ENCODE peak calls at places on chromosomes 13 and 19, in nine cellular contexts. R is ovary, O is IMR-90, D is stomach, A is uterus, N is heart left ventricle, V is gastrocnemius medialis, L is adrenal gland, W is esophagus squamous epithelium. Q is an unnamed sample.

GRCh38 chr13:39505151-39505550 is 97.8 kb downstream of the LHFPL6 start:
- DNase-seq in V (no peak), O (no peak), N (no peak), W (no peak), D (no peak), L (no peak), A (no peak), R (no peak), Q (no peak)

GRCh38 chr19:48608798-48609263 is 2.3 kb downstream of the SPACA4 start:
- DNase-seq in O (no peak), V (no peak), D (no peak), A (no peak), R (no peak), L (peak), N (no peak), W (no peak), Q (no peak)

GRCh38 chr19:8567522-8568172 is 9.6 kb downstream of the MYO1F start:
- DNase-seq in L (peak), O (no peak), D (no peak), W (no peak), R (no peak), A (no peak), V (peak), N (peak), Q (no peak)

GRCh38 chr13:100214886-100215285 is 126.0 kb downstream of the PCCA start:
- DNase-seq in A (no peak), N (no peak), L (no peak), V (no peak), W (no peak), R (no peak), O (peak), D (no peak), Q (no peak)

GRCh38 chr13:96994030-96994848 is at the start of gene OXGR1:
- DNase-seq in D (no peak), W (no peak), A (no peak), R (no peak), L (no peak), O (no peak), N (peak), V (no peak), Q (no peak)

GRCh38 chr13:72763411-72763810 is 18.3 kb downstream of the DIS3 start:
- DNase-seq in V (no peak), W (no peak), N (no peak), L (no peak), R (no peak), O (no peak), D (no peak), A (no peak), Q (no peak)

GRCh38 chr19:1474765-1475351 is 4.2 kb downstream of the C19orf25 start:
- DNase-seq in R (no peak), O (no peak), A (no peak), W (no peak), L (no peak), N (peak), D (no peak), V (no peak), Q (no peak)

GRCh38 chr19:38142176-38143035 is 81.6 kb downstream of the DPF1 start:
- DNase-seq in A (peak), R (peak), N (peak), L (peak), O (peak), D (peak), V (peak), W (no peak), Q (peak)

GRCh38 chr19:17448190-17448967 is at the start of gene TMEM221:
- DNase-seq in O (no peak), V (peak), R (peak), A (peak), L (peak), N (peak), D (peak), W (no peak), Q (peak)

GRCh38 chr19:4811328-4812131 is 20.0 kb downstream of the TICAM1 start:
- DNase-seq in A (peak), R (peak), D (peak), V (peak), L (peak), N (peak), O (peak), W (no peak), Q (peak)

GRCh38 chr19:50476224-50476942 is at the start of the genes EMC10 and GARIN5A:
- DNase-seq in N (peak), D (peak), L (peak), O (peak), W (peak), V (peak), R (peak), A (peak), Q (peak)

GRCh38 chr13:41916173-41916954 is 44.5 kb downstream of the VWA8 start:
- DNase-seq in O (peak), A (no peak), D (no peak), V (no peak), W (no peak), R (no peak), L (no peak), N (no peak), Q (no peak)

GRCh38 chr19:7970716-7971448 is 27.4 kb upstream of the TIMM44 start:
- DNase-seq in A (no peak), D (peak), L (peak), O (peak), R (no peak), N (no peak), V (peak), W (no peak), Q (peak)

GRCh38 chr19:8004723-8005513 is 523 bp downstream of the ELAVL1 start:
- DNase-seq in N (no peak), A (no peak), L (no peak), D (no peak), V (no peak), W (no peak), O (peak), R (no peak), Q (no peak)

GRCh38 chr19:58550362-58551122 is 4.4 kb downstream of the CHMP2A start:
- DNase-seq in N (no peak), D (no peak), O (no peak), W (no peak), L (no peak), R (no peak), A (no peak), V (no peak), Q (no peak)

GRCh38 chr13:27923794-27924528 is 4.2 kb downstream of the PDX1 start:
- DNase-seq in W (no peak), R (no peak), D (no peak), L (no peak), A (no peak), N (no peak), V (no peak), O (no peak), Q (no peak)

GRCh38 chr19:35346193-35347052 is 1.3 kb upstream of the FFAR1 start:
- DNase-seq in N (no peak), W (no peak), V (no peak), D (peak), L (peak), A (no peak), O (no peak), R (peak), Q (peak)

GRCh38 chr19:33231511-33231910 is 5.9 kb upstream of the SLC7A10 start:
- DNase-seq in A (no peak), N (no peak), R (no peak), D (no peak), L (no peak), O (peak), V (no peak), W (no peak), Q (no peak)

GRCh38 chr19:6020972-6021805 is 43.2 kb upstream of the RANBP3 start:
- DNase-seq in V (no peak), D (peak), W (no peak), N (no peak), A (no peak), O (no peak), L (no peak), R (no peak), Q (no peak)
- H3K4me3 ChIP-seq in V (no peak), D (no peak), W (no peak), N (no peak), A (no peak), O (no peak), L (no peak), R (no peak), Q (no peak)

DNA sequence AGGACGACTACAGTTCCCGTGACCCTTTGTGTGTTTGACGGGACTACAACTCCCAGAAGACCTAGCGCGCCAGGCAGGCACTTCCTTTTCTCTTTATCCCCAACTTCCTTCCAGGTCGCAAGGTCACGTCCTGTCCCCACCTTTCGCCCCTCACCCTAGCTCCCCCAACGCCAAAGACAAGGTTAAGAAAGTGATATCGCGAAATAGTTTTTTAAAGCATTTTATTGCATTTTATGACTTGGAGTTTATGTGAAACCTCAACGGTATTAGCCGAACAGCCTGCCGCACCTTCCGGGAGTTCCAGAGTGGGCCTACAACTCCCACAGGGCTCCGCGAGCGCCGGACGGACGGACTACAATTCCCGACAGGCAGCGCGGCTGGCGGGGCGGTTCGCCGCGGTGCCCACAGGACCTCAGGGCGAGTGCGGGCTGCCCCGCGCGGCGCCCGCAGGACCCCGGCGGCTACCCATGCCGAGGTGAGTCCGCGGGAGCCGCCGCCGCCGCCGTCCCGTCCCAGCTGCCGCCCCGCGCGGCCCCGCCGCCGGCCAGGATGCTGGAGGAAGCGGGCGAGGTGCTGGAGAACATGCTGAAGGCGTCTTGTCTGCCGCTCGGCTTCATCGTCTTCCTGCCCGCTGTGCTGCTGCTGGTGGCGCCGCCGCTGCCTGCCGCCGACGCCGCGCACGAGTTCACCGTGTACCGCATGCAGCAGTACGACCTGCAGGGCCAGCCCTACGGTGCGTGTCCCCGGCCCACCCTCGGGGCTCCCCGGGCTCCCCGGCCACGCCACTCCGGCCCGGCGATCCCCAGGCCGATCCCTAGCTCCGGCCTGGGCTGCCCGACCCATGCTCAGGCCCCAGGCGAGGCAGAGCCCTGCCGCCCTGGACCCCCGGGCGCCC is at the start of gene NCLN:
- DNase-seq in V (peak), O (peak), W (peak), D (peak), A (peak), N (peak), R (peak), L (peak), Q (peak)
- TF ChIP-seq POLR2A in V (peak), O (no peak), W (no peak), D (no peak), A (no peak), N (no peak), R (peak), L (peak), Q (no peak)

GRCh38 chr13:46572758-46573384 is 19.9 kb downstream of the LRCH1 start:
- DNase-seq in D (no peak), L (no peak), N (no peak), V (no peak), A (no peak), O (no peak), W (no peak), R (no peak), Q (no peak)

GRCh38 chr13:46570273-46570672 is 17.3 kb downstream of the LRCH1 start:
- DNase-seq in A (no peak), D (no peak), R (no peak), L (no peak), V (no peak), N (no peak), O (no peak), W (no peak), Q (no peak)

GRCh38 chr13:46571189-46571901 is 18.4 kb downstream of the LRCH1 start:
- DNase-seq in O (peak), L (no peak), D (no peak), A (no peak), V (no peak), W (no peak), N (peak), R (no peak), Q (no peak)

GRCh38 chr13:46569471-46569870 is 16.5 kb downstream of the LRCH1 start:
- DNase-seq in O (no peak), W (no peak), R (no peak), A (no peak), D (no peak), V (no peak), N (no peak), L (no peak), Q (no peak)

DNA sequence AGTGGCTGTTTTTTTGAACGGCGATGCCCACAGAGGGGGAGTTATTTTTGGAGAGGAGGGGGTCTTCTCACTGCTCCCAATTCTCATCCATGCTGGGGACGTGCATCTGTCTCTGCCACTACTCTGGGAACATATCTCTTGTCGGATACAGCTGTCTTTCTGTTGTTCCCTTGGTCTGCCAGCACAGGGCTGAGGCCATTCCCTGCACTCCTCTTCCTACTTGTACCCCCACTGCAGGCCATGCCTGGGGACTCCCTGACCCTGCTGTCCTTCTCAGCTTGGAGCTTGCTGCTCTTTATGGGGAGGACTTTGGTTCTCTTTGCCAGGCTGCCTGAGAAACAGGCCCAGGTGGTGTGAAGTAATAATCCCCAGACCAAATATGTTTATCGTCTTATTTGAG is 19.0 kb downstream of the LRCH1 start:
- DNase-seq in W (no peak), N (no peak), O (no peak), D (no peak), A (no peak), L (no peak), R (no peak), V (no peak), Q (no peak)
- H3K27ac ChIP-seq in W (peak), N (peak), O (no peak), D (peak), A (no peak), L (no peak), R (no peak), V (no peak), Q (peak)

DNA sequence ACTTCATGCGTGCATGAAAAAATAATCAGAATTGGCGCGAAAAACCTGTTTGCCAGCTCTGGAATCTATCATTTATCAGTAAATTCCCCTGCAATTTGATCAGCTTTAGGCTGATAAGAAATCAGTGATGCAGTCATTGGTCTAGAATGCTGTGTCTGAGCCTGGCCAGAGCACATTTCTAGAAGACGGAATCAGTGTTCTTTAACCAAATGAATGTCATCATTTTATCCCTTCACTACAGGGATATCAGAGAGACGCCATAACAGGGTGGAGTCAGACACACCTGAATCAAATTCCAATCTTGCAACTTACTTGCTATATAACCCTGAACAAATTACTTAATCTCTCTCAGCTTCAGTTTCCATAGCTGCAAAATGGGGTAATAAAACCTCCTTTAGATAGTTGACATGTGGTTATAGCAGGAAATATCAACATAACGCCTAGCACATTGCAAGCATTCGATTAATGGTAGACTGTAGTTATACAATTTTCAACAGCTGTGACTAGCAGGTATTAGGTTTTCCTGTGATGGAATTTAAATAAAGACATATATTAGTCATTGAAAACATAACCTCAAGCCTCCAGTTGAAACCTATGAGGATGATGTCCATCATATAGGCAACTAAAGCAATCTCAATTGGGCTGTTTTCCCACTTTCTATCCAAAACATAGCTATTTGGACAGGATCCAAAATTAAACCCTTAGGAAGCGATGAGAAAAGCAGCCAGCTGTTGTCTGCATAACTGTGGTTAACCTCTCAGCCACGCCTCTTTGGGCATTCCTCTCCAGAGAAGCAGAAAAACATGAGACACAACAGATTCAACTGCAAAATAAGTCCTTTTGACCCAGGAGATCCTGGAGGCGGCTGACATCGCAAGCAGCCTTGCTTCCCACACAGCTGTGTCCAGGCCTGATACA is 51.6 kb upstream of the UBL3 start:
- DNase-seq in A (peak), V (peak), N (peak), O (peak), D (no peak), W (no peak), R (no peak), L (no peak), Q (no peak)
- H3K4me3 ChIP-seq in A (no peak), V (no peak), N (no peak), O (no peak), D (no peak), W (no peak), R (no peak), L (no peak), Q (no peak)

GRCh38 chr19:6740589-6741348 is 1.3 kb downstream of the TRIP10 start:
- DNase-seq in W (no peak), N (peak), A (peak), O (peak), V (peak), D (peak), R (peak), L (peak), Q (no peak)
- TF ChIP-seq POLR2A in W (no peak), N (no peak), A (peak), O (no peak), V (no peak), D (no peak), R (peak), L (no peak), Q (peak)

GRCh38 chr19:5988520-5989387 is 10.8 kb upstream of the RANBP3 start:
- DNase-seq in R (no peak), D (no peak), A (no peak), O (peak), V (no peak), L (no peak), N (no peak), W (no peak), Q (no peak)
- H3K27ac ChIP-seq in R (no peak), D (no peak), A (no peak), O (no peak), V (no peak), L (no peak), N (no peak), W (no peak), Q (no peak)

GRCh38 chr13:21076265-21076653 is 14.9 kb upstream of the LATS2 start:
- DNase-seq in A (no peak), O (no peak), D (no peak), N (no peak), V (no peak), R (peak), L (no peak), W (no peak), Q (no peak)

GRCh38 chr13:21074601-21075302 is 13.4 kb upstream of the LATS2 start:
- DNase-seq in O (no peak), D (no peak), W (no peak), V (peak), A (peak), R (peak), L (no peak), N (peak), Q (peak)

GRCh38 chr13:21078501-21078900 is 17.1 kb upstream of the LATS2 start:
- DNase-seq in A (no peak), L (no peak), R (no peak), O (peak), D (no peak), V (no peak), N (no peak), W (no peak), Q (no peak)

GRCh38 chr13:21077360-21078353 is 16.3 kb upstream of the LATS2 start:
- DNase-seq in R (no peak), V (no peak), W (no peak), D (no peak), N (no peak), A (no peak), O (no peak), L (no peak), Q (no peak)

GRCh38 chr13:21075303-21076264 is 14.2 kb upstream of the LATS2 start:
- DNase-seq in D (peak), A (peak), W (no peak), V (no peak), L (no peak), R (peak), N (peak), O (no peak), Q (no peak)
- H3K4me3 ChIP-seq in D (peak), A (peak), W (peak), V (peak), L (peak), R (peak), N (peak), O (no peak), Q (peak)

GRCh38 chr19:41325947-41326706 is 16.2 kb downstream of the CCDC97 start:
- DNase-seq in R (no peak), L (no peak), N (peak), V (no peak), O (peak), W (no peak), A (no peak), D (no peak), Q (no peak)

GRCh38 chr19:41323430-41324125 is 13.6 kb downstream of the CCDC97 start:
- DNase-seq in W (no peak), R (peak), A (peak), V (peak), N (peak), O (peak), D (peak), L (peak), Q (peak)

GRCh38 chr19:41325640-41325946 is 15.6 kb downstream of the CCDC97 start:
- DNase-seq in O (no peak), R (peak), A (no peak), W (no peak), D (no peak), L (no peak), N (no peak), V (no peak), Q (no peak)

GRCh38 chr19:41324231-41324702 is 14.3 kb downstream of the CCDC97 start:
- DNase-seq in V (no peak), R (no peak), N (no peak), D (no peak), O (no peak), A (no peak), W (no peak), L (no peak), Q (no peak)

GRCh38 chr19:41324921-41325639 is 15.1 kb downstream of the CCDC97 start:
- DNase-seq in L (peak), W (no peak), D (no peak), O (peak), N (peak), R (peak), V (peak), A (peak), Q (no peak)
- TF ChIP-seq POLR2A in L (no peak), W (no peak), D (no peak), O (peak), N (no peak), R (no peak), V (peak), A (no peak), Q (no peak)

GRCh38 chr13:113645329-113645728 is 12.7 kb downstream of the ATP4B start:
- DNase-seq in V (no peak), O (no peak), R (no peak), N (no peak), W (no peak), D (no peak), L (no peak), A (no peak), Q (no peak)
- H3K27ac ChIP-seq in V (no peak), O (no peak), R (no peak), N (no peak), W (no peak), D (no peak), L (no peak), A (no peak), Q (no peak)

GRCh38 chr13:84649853-84650252 is 767.6 kb upstream of the SLITRK1 start:
- DNase-seq in A (no peak), N (no peak), R (no peak), O (peak), L (no peak), D (no peak), W (no peak), V (no peak), Q (no peak)
- H3K4me3 ChIP-seq in A (no peak), N (no peak), R (no peak), O (no peak), L (no peak), D (no peak), W (no peak), V (no peak), Q (no peak)

Q was measured in tibial nerve.